ENCODE peak calls at places on chromosomes 16 and 17, in four cellular contexts. V is K562, B is H1, N is SK-N-SH. O is an unnamed sample.

GRCh38 chr16:10039220-10040096 is 142.8 kb downstream of the GRIN2A start:
- DNase-seq in V (no peak), B (no peak), N (peak), O (peak)

GRCh38 chr17:67484261-67484660 is 107.2 kb downstream of the PITPNC1 start:
- DNase-seq in V (no peak), B (no peak), N (no peak), O (no peak)

GRCh38 chr17:30970757-30971567 is at the start of gene RNF135:
- DNase-seq in V (no peak), B (peak), N (no peak), O (peak)

GRCh38 chr17:75652934-75653549 is 13.9 kb downstream of the RECQL5 start:
- DNase-seq in V (peak), B (no peak), N (peak), O (peak)

GRCh38 chr17:72560303-72561247 is 439.8 kb downstream of the SOX9 start:
- DNase-seq in V (peak), B (no peak), N (peak), O (peak)

GRCh38 chr16:3019594-3020246 is 448 bp upstream of the TNFRSF12A start:
- DNase-seq in V (no peak), B (no peak), N (no peak), O (no peak)

GRCh38 chr16:56885446-56886162 is 20.6 kb downstream of the SLC12A3 start:
- DNase-seq in V (peak), B (no peak), N (no peak), O (no peak)

GRCh38 chr16:27959914-27960313 is 103.6 kb downstream of the GSG1L start:
- DNase-seq in V (no peak), B (no peak), N (no peak), O (no peak)

GRCh38 chr16:86222541-86222940 is 287.8 kb upstream of the FOXF1 start:
- DNase-seq in V (no peak), B (no peak), N (no peak), O (no peak)

GRCh38 chr17:2064511-2064910 is 9.6 kb downstream of the HIC1 start:
- DNase-seq in V (no peak), B (no peak), N (no peak), O (no peak)

GRCh38 chr17:1959871-1960569 is 65.1 kb downstream of the RTN4RL1 start:
- DNase-seq in V (no peak), B (no peak), N (no peak), O (no peak)

GRCh38 chr17:35291802-35292201 is 48.9 kb downstream of the SLFN5 start:
- DNase-seq in V (no peak), B (no peak), N (no peak), O (no peak)

GRCh38 chr17:35286120-35286781 is 43.4 kb downstream of the SLFN5 start:
- DNase-seq in V (no peak), B (no peak), N (no peak), O (no peak)

GRCh38 chr17:35293151-35293837 is 50.4 kb downstream of the SLFN5 start:
- DNase-seq in V (no peak), B (no peak), N (no peak), O (no peak)

GRCh38 chr17:35287286-35287811 is 44.5 kb downstream of the SLFN5 start:
- DNase-seq in V (no peak), B (no peak), N (no peak), O (no peak)

GRCh38 chr17:35289222-35289621 is 46.4 kb downstream of the SLFN5 start:
- DNase-seq in V (no peak), B (no peak), N (no peak), O (no peak)
- TF ChIP-seq USF2 in V (no peak), B (no peak), N (no peak), O (no peak)

DNA sequence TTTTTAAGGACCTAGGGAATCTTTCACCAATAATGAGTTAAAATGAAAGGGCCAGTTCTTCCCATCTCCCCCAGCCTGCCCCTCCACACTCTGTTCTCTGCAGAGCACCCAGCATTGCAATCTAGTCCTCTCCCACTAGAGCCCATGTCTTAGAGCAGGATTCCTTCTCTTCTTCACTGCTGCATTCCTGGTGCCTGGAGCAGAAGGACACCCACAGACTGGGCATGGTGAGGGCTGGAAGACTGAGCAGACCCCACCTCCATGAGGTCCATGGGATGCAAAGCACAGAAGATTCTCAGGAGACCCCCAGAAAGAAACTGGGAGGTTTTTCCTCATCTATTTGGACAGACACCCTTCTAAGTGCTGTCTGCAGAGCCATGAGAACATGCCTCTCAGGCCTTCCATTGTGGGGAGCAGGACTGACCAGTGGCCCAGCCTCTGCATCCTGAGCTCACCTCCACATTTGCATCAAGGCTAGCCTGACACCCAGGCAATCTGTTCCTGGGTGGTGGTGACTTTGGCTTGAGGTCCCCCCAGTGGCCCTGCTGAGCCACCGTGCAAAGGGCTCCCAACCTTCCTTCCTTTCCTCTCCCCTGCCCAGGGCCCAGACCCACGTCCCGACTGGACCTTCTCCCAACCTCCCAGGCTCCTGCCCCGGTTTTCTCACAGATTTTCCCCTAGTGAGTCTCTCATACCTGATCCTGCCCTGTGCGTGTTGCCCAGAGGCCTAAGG is 74.2 kb upstream of the ZNF469 start:
- DNase-seq in V (no peak), B (no peak), N (no peak), O (no peak)
- TF ChIP-seq TEAD4 in V (no peak), B (no peak), N (no peak), O (no peak)

GRCh38 chr16:55357241-55357640 is 33.2 kb downstream of the IRX6 start:
- DNase-seq in V (no peak), B (no peak), N (no peak), O (no peak)
- TF ChIP-seq USF2 in V (no peak), B (no peak), N (no peak), O (no peak)

GRCh38 chr16:80804061-80804450 is 342 bp downstream of the CDYL2 start:
- DNase-seq in V (peak), B (no peak), N (no peak), O (peak)

GRCh38 chr16:80803341-80804060 is 897 bp downstream of the CDYL2 start:
- DNase-seq in V (peak), B (no peak), N (peak), O (peak)

GRCh38 chr16:80806957-80807356 is 2.6 kb upstream of the CDYL2 start:
- DNase-seq in V (no peak), B (no peak), N (no peak), O (no peak)

GRCh38 chr16:80802902-80803301 is 1.5 kb downstream of the CDYL2 start:
- DNase-seq in V (no peak), B (no peak), N (no peak), O (no peak)

DNA sequence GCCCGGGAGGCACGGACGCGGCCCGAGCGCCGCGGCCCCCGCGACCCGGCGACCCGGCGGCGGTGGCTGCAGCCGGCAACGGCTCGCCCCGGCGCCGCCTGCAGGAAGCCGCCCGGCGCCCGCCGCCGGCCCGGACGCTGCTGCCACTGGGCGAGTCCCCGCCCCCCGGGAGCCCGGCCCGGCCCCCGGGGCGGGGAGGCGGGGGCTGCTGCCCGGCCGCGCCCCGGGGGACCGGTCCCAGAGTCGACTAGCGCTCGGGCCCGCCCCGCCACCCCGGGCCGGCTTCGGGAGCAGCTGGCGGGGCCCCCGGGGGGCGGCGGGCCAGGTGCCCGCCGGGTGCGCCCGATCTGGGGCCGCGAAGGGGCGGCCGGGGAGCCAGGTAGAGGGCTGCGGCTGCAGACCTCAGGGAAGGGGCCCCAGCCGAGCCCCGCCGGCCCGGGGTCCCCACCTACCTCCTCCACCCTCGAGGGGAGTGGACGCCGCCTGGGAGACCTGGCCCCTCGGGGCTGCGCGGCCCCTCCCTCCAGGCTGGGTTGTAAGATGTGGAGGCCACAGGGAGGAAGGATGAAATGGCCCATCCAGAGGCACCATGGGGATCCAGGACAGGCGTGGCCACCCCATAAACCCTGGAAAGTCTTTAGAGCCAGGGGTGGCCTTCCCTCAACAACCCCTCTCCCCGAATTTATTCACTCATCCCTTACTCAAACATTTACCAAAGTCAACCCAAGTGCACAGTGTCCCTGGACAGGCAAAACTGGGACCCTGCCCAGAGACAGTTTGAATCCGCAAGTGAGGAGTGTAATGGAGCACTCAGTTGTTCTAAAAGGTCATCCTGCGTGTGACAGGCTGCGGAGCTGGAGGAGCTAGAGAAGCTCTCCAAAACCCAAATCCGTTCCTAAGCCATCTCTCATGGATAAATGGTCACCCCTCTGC is at the start of gene CDYL2:
- DNase-seq in V (peak), B (no peak), N (peak), O (peak)
- TF ChIP-seq TEAD4 in V (no peak), B (no peak), N (no peak), O (no peak)

GRCh38 chr17:80145076-80146075 is 1.6 kb downstream of the EIF4A3 start:
- DNase-seq in V (no peak), B (no peak), N (no peak), O (no peak)

GRCh38 chr17:80147035-80147939 is at the start of gene EIF4A3:
- DNase-seq in V (peak), B (peak), N (peak), O (peak)

GRCh38 chr17:80142929-80143328 is 4.0 kb downstream of the EIF4A3 start:
- DNase-seq in V (no peak), B (no peak), N (no peak), O (no peak)

GRCh38 chr17:80141463-80142165 is 5.3 kb downstream of the EIF4A3 start:
- DNase-seq in V (no peak), B (no peak), N (no peak), O (no peak)

GRCh38 chr17:80146121-80147034 is 550 bp downstream of the EIF4A3 start:
- DNase-seq in V (peak), B (no peak), N (peak), O (no peak)
- TF ChIP-seq USF2 in V (no peak), B (no peak), N (no peak), O (no peak)

DNA sequence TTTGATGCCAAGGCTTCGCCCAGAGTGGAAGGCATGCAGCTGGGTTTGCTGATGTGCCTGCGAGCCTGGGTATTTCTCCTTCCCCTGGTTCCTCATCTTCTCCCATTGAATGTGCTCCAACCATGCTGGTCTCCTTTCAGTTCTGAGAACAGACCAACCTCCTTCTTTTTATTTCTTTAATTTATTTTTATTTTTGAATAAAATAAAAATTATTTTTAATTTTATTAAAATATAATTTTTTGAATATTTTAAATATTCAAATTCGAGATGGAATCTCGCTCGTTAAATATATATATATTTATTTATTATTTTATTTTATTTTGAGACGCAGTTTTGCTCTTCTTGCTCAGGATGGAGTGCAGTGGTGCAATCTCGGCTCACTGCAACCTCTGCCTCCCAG is 30.2 kb upstream of the GPRC5B start:
- DNase-seq in V (no peak), B (no peak), N (no peak), O (no peak)
- TF ChIP-seq TEAD4 in V (no peak), B (no peak), N (no peak), O (no peak)

DNA sequence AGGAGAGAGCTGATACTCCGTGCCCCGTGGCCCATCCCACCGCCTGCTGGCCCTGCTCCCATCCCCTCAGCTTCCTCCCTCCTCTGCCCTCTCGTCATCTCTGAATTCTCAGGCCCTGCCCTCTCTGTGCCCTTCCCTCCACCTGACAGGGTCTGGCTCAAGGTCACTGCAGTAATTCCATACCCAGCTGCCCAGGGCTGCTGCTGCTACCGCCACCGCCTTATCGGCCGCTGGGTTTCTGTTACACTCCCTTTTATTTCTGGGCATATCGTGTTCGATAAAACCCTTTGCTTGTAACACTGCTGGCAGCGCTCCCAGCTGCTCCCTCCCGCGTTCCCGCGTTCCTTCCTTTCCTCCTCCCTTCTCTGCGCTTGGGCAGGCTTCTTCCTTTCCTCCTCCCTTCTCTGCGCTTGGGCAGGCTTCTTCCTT is 1.2 kb downstream of the EPN3 start:
- DNase-seq in V (no peak), B (no peak), N (peak), O (no peak)
- TF ChIP-seq USF2 in V (no peak), B (no peak), N (no peak), O (no peak)

GRCh38 chr17:61284174-61284573 is 115.5 kb upstream of the TBX2 start:
- DNase-seq in V (no peak), B (no peak), N (no peak), O (no peak)
- TF ChIP-seq TEAD4 in V (no peak), B (no peak), N (no peak), O (no peak)

GRCh38 chr16:19710191-19710908 is 7.7 kb downstream of the KNOP1 start:
- DNase-seq in V (peak), B (no peak), N (no peak), O (no peak)
- TF ChIP-seq USF2 in V (no peak), B (no peak), N (no peak), O (no peak)